ENCODE peak calls at places on chromosome 13, in eight cellular contexts. Z is AG08396, L is Panc1, D is EL, A is T1000, X is MCF 10A, J is A172, W is HS-27A. H is an unnamed sample.

GRCh38 chr13:79295906-79296564 is 110.0 kb downstream of the RBM26 start:
- DNase-seq in Z (no peak), L (no peak), D (no peak), A (no peak), X (peak), J (no peak), W (no peak), H (no peak)

GRCh38 chr13:36377822-36378480 is 31.8 kb upstream of the SPART start:
- DNase-seq in Z (no peak), L (no peak), D (peak), A (no peak), X (no peak), J (no peak), W (no peak), H (no peak)

GRCh38 chr13:113836917-113837553 is 26.8 kb downstream of the GAS6 start:
- DNase-seq in Z (peak), L (no peak), D (peak), A (peak), X (peak), J (peak), W (no peak), H (peak)

GRCh38 chr13:45989607-45990006 is 62.9 kb downstream of the ZC3H13 start:
- DNase-seq in Z (peak), L (no peak), D (peak), A (no peak), X (peak), J (no peak), W (no peak), H (no peak)

GRCh38 chr13:47708386-47708785 is 292.7 kb downstream of the SUCLA2 start:
- DNase-seq in Z (no peak), L (no peak), D (peak), A (no peak), X (peak), J (peak), W (no peak), H (no peak)

GRCh38 chr13:59790626-59791025 is 373.1 kb downstream of the DIAPH3 start:
- DNase-seq in Z (no peak), L (no peak), D (no peak), A (no peak), X (no peak), J (no peak), W (no peak), H (no peak)

GRCh38 chr13:113616991-113617749 is 32.6 kb downstream of the TFDP1 start:
- DNase-seq in Z (no peak), L (no peak), D (no peak), A (no peak), X (no peak), J (no peak), W (no peak), H (peak)

GRCh38 chr13:112668924-112669323 is 20.9 kb upstream of the ATP11A start:
- DNase-seq in Z (no peak), L (no peak), D (no peak), A (no peak), X (no peak), J (no peak), W (no peak), H (no peak)

GRCh38 chr13:40401911-40402776 is 264.3 kb downstream of the FOXO1 start:
- DNase-seq in Z (peak), L (no peak), D (peak), A (peak), X (peak), J (peak), W (peak), H (peak)

GRCh38 chr13:50410921-50411712 is 395.9 kb downstream of the KCNRG start:
- DNase-seq in Z (peak), L (peak), D (peak), A (peak), X (peak), J (peak), W (peak), H (peak)

GRCh38 chr13:100646030-100646673 is 28.4 kb downstream of the TMTC4 start:
- DNase-seq in Z (peak), L (no peak), D (peak), A (no peak), X (peak), J (peak), W (no peak), H (no peak)

H was measured in kidney.